ENCODE peak calls at places on chromosomes 16 and 17, in five cellular contexts. W is SK-N-SH, S is PC-3, P is GM23248, Y is neural progenitor cell. Q is an unnamed sample. For H3F3A, the result is how much of the 10 kb centered on the place peaks cover.

GRCh38 chr16:87178977-87179376 is 138.2 kb downstream of the C16orf95 start:
- DNase-seq in Y (no peak), P (peak), W (peak), S (peak), Q (no peak)

GRCh38 chr17:75679706-75680201 is 12.6 kb downstream of the SAP30BP start:
- DNase-seq in W (no peak), P (peak), S (peak), Y (no peak), Q (no peak)

GRCh38 chr16:53309457-53309856 is 124.8 kb upstream of the RBL2 start:
- DNase-seq in S (no peak), Y (no peak), W (no peak), P (no peak), Q (no peak)

GRCh38 chr17:76262732-76263344 is 2.3 kb upstream of the UBALD2 start:
- DNase-seq in S (peak), P (no peak), W (no peak), Y (no peak), Q (peak)

GRCh38 chr17:8014558-8014850 is 12.1 kb downstream of the GUCY2D start:
- DNase-seq in P (no peak), Y (no peak), S (no peak), W (no peak), Q (no peak)

GRCh38 chr17:74736423-74737298 is at the start of gene RAB37:
- DNase-seq in P (peak), W (peak), Y (peak), S (no peak), Q (no peak)

GRCh38 chr17:28290703-28291102 is 28.3 kb upstream of the TMEM97 start:
- DNase-seq in S (no peak), W (no peak), Y (no peak), P (no peak), Q (no peak)

GRCh38 chr16:68644715-68645493 is at the start of gene CDH3:
- DNase-seq in W (peak), Y (peak), S (peak), P (peak), Q (no peak)

GRCh38 chr17:41522301-41523224 is 3.9 kb upstream of the KRT15 start:
- DNase-seq in W (no peak), S (peak), P (no peak), Y (no peak), Q (no peak)

GRCh38 chr17:50144346-50144745 is 6.1 kb downstream of the PPP1R9B start:
- DNase-seq in Y (no peak), W (no peak), P (no peak), S (no peak), Q (no peak)

GRCh38 chr17:8125196-8125946 is 1.5 kb upstream of the HES7 start:
- DNase-seq in Y (peak), W (peak), P (peak), S (peak), Q (peak)

GRCh38 chr16:30350134-30350871 is 4.8 kb downstream of the CD2BP2 start:
- DNase-seq in Y (no peak), S (no peak), P (peak), W (no peak), Q (peak)

GRCh38 chr17:27463235-27463677 is 7.0 kb downstream of the KSR1 start:
- DNase-seq in W (no peak), P (no peak), Y (no peak), S (no peak), Q (no peak)

GRCh38 chr17:10195090-10195489 is 3.3 kb downstream of the GAS7 start:
- DNase-seq in W (no peak), P (no peak), S (no peak), Y (no peak), Q (no peak)

GRCh38 chr17:1484586-1485310 is 7.7 kb downstream of the MYO1C start:
- DNase-seq in Y (peak), S (peak), P (peak), W (peak), Q (peak)

GRCh38 chr16:48576927-48577326 is 33.1 kb downstream of the N4BP1 start:
- DNase-seq in S (peak), Y (no peak), W (no peak), P (peak), Q (no peak)

GRCh38 chr16:50559342-50559741 is 11.1 kb downstream of the NKD1 start:
- DNase-seq in P (no peak), Y (no peak), S (no peak), W (no peak), Q (no peak)

GRCh38 chr17:4666296-4666695 is 24.8 kb upstream of the ALOX15 start:
- DNase-seq in S (no peak), P (no peak), Y (no peak), W (no peak), Q (no peak)

GRCh38 chr16:67210069-67210937 is 11.4 kb downstream of the ELMO3 start:
- DNase-seq in W (no peak), P (no peak), S (no peak), Y (no peak), Q (no peak)

GRCh38 chr17:2213291-2213960 is 90.2 kb downstream of the SMG6 start:
- DNase-seq in Y (no peak), W (no peak), P (peak), S (no peak), Q (no peak)

GRCh38 chr16:74757347-74757746 is 17.3 kb downstream of the FA2H start:
- DNase-seq in P (no peak), Y (no peak), W (no peak), S (no peak), Q (no peak)

GRCh38 chr17:51342257-51342656 is 81.9 kb downstream of the UTP18 start:
- DNase-seq in W (no peak), S (no peak), Y (no peak), P (no peak), Q (no peak)

GRCh38 chr17:80955078-80955477 is 36.6 kb upstream of the CHMP6 start:
- DNase-seq in W (no peak), S (no peak), Y (no peak), P (no peak), Q (no peak)

GRCh38 chr17:44033841-44034408 is 19.2 kb upstream of the TMEM101 start:
- DNase-seq in P (no peak), S (no peak), Y (no peak), W (no peak), Q (no peak)

GRCh38 chr17:49005140-49005539 is 8.0 kb downstream of the IGF2BP1 start:
- DNase-seq in Y (no peak), S (no peak), P (no peak), W (no peak), Q (no peak)

GRCh38 chr17:59121901-59122480 is 15.3 kb upstream of the TRIM37 start:
- DNase-seq in P (no peak), S (no peak), Y (no peak), W (no peak), Q (no peak)

GRCh38 chr17:28053725-28054124 is 11.2 kb downstream of the NLK start:
- DNase-seq in P (no peak), S (no peak), W (no peak), Y (no peak), Q (no peak)

DNA sequence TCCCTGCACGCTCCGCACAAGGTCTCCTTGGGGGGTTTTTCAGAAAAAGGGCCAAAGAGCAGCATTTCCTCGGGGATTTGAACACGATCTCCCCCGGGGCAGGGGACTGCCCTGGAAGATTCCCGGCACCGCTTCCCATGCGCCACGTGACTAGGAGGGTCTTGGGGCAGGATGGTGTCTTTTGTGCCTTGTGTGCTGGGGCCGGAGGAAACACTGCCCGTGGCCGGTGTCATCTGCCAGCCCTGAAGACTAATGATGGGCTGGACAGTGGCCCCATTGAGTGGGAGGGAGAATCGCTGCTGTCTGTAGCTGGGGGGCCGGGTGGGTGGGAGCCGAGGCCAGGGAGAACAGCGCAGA is 315.1 kb downstream of the SEC14L1 start:
- DNase-seq in S (no peak), Y (no peak), P (no peak), W (no peak), Q (no peak)
- H3F3A ChIP-seq in S (under half), Y (under half), P (under half), W (under half), Q (under half)

GRCh38 chr17:66467766-66468165 is 165.4 kb downstream of the PRKCA start:
- DNase-seq in S (no peak), Y (no peak), P (peak), W (no peak), Q (no peak)

GRCh38 chr17:66465701-66466100 is 163.3 kb downstream of the PRKCA start:
- DNase-seq in S (no peak), P (no peak), Y (no peak), W (no peak), Q (no peak)

GRCh38 chr17:66466421-66466820 is 164.0 kb downstream of the PRKCA start:
- DNase-seq in Y (no peak), W (no peak), S (no peak), P (no peak), Q (no peak)

GRCh38 chr17:66466933-66467367 is 164.5 kb downstream of the PRKCA start:
- DNase-seq in S (peak), W (no peak), P (peak), Y (no peak), Q (peak)

DNA sequence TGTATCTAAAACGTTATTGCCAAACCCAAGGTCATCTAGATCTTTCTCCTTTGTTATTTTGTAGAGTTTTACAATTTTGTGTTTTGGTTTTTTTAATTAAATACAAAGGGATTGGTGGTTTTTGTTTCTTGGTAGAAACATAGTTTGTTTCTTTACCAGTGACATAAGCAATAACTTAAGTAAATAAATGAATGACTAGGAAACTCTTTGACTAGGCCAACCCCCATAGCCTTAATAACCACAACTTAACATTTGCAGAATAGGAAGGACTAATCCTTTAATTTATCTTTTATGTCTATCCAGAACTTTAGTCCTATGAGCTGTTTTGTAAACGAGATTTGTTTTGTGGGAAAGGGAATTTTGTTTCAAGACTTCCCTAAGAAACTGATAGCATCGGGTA is 162.5 kb downstream of the PRKCA start:
- DNase-seq in P (no peak), W (no peak), Y (no peak), S (peak), Q (no peak)
- TF ChIP-seq EZH2phosphoT487 in P (no peak), W (no peak), Y (no peak), S (no peak), Q (no peak)

DNA sequence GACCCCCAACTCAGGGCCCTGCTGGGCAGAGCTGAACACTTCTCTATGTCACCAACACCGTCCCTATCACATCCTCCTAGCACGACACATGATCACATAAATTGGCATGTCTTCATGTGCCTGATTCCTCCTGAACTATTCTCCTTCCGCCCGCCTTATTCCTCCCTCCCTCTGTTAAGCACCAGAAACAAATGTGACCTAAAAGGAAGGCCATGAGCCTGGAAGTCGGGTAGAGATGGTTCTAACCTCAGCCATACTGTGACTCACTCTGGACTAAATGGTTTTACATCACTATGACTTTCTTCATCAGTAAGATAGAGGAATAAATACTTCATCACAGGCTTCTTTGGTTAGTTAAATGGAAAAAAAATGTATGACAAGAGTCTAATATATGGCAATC is 80.8 kb upstream of the DYNLRB2 start:
- DNase-seq in P (peak), W (no peak), Y (no peak), S (no peak), Q (no peak)
- H3K9ac ChIP-seq in P (no peak), W (no peak), Y (no peak), S (no peak), Q (no peak)

GRCh38 chr16:70254965-70255286 is 3.2 kb upstream of the EXOSC6 start:
- DNase-seq in Y (no peak), S (no peak), W (no peak), P (no peak), Q (no peak)
- H3F3A ChIP-seq in Y (under half), S (under half), W (under half), P (half or more), Q (under half)

GRCh38 chr16:24946155-24946554 is 69.0 kb downstream of the ARHGAP17 start:
- DNase-seq in W (no peak), P (no peak), S (no peak), Y (no peak), Q (no peak)
- TF ChIP-seq EZH2phosphoT487 in W (no peak), P (no peak), S (no peak), Y (no peak), Q (no peak)

GRCh38 chr17:40297511-40297910 is 9.8 kb downstream of the CDC6 start:
- DNase-seq in Y (no peak), S (no peak), P (no peak), W (no peak), Q (no peak)

GRCh38 chr17:40291311-40291710 is 3.6 kb downstream of the CDC6 start:
- DNase-seq in Y (no peak), W (no peak), P (no peak), S (no peak), Q (no peak)

GRCh38 chr17:40295471-40296457 is 8.1 kb downstream of the CDC6 start:
- DNase-seq in S (no peak), Y (no peak), W (no peak), P (no peak), Q (no peak)

GRCh38 chr17:40290629-40291296 is 3.1 kb downstream of the CDC6 start:
- DNase-seq in S (peak), W (peak), P (peak), Y (peak), Q (peak)

DNA sequence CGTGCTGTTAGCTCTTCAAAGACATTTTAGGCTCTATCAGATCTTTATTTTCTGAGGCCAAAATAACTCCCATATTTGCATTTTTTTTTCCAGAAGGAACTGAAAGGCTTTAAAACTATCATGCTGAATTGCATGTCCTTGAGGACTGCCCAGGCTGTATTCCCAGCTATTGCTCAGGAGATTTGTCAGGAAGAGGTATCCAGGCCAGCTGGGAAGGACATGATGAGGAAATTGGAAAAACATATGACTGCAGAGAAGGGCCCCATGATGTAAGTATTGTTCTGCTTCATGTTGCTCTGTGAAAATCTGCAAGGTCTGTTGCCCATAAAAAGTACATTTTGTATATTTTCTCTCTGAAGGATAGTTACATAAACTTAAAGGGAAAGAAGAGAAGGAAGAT is 5.7 kb downstream of the CDC6 start:
- DNase-seq in S (no peak), P (no peak), Y (no peak), W (no peak), Q (no peak)
- H3K9ac ChIP-seq in S (no peak), P (no peak), Y (no peak), W (no peak), Q (no peak)